ENCODE peak calls at places on chromosome 9, in ten cellular contexts. One of them, this sample, is unnamed.

GRCh38 chr9:126506361-126507317 is 107.1 kb upstream of the LMX1B start:
- DNase-seq in psoas muscle: no peak
- DNase-seq in Calu3: no peak
- DNase-seq in mucosa of descending colon: no peak
- DNase-seq in bronchial epithelial cell: no peak
- DNase-seq in fibroblast of mammary gland: no peak
- DNase-seq in IMR-90: no peak
- DNase-seq in HCT116: no peak
- DNase-seq in transverse colon: no peak
- DNase-seq in WERI-Rb-1: no peak
- DNase-seq in this sample: no peak

GRCh38 chr9:99305820-99306811 is 84.0 kb downstream of the SEC61B start:
- DNase-seq in psoas muscle: no peak
- DNase-seq in Calu3: no peak
- DNase-seq in mucosa of descending colon: no peak
- DNase-seq in bronchial epithelial cell: no peak
- DNase-seq in fibroblast of mammary gland: no peak
- DNase-seq in IMR-90: no peak
- DNase-seq in HCT116: no peak
- DNase-seq in transverse colon: no peak
- DNase-seq in WERI-Rb-1: no peak
- DNase-seq in this sample: no peak

GRCh38 chr9:34983209-34983608 is 6.3 kb upstream of the DNAJB5 start:
- DNase-seq in psoas muscle: no peak
- DNase-seq in Calu3: no peak
- DNase-seq in mucosa of descending colon: no peak
- DNase-seq in bronchial epithelial cell: no peak
- DNase-seq in fibroblast of mammary gland: no peak
- DNase-seq in IMR-90: no peak
- DNase-seq in HCT116: no peak
- DNase-seq in transverse colon: no peak
- DNase-seq in WERI-Rb-1: no peak
- DNase-seq in this sample: no peak

GRCh38 chr9:99103505-99103904 is 1.4 kb upstream of the TGFBR1 start:
- DNase-seq in psoas muscle: no peak
- DNase-seq in Calu3: no peak
- DNase-seq in mucosa of descending colon: no peak
- DNase-seq in bronchial epithelial cell: no peak
- DNase-seq in fibroblast of mammary gland: no peak
- DNase-seq in IMR-90: peak; percentile 9
- DNase-seq in HCT116: no peak
- DNase-seq in transverse colon: no peak
- DNase-seq in WERI-Rb-1: peak; percentile 46
- DNase-seq in this sample: no peak

GRCh38 chr9:109063765-109064164 is 50.5 kb upstream of the CTNNAL1 start:
- DNase-seq in psoas muscle: no peak
- DNase-seq in Calu3: no peak
- DNase-seq in mucosa of descending colon: no peak
- DNase-seq in bronchial epithelial cell: peak; percentile 28
- DNase-seq in fibroblast of mammary gland: peak; percentile 11
- DNase-seq in IMR-90: peak; percentile 57
- DNase-seq in HCT116: peak; percentile 8
- DNase-seq in transverse colon: no peak
- DNase-seq in WERI-Rb-1: peak; percentile 51
- DNase-seq in this sample: no peak

GRCh38 chr9:90838761-90839160 is 37.1 kb downstream of the SYK start:
- DNase-seq in psoas muscle: no peak
- DNase-seq in Calu3: no peak
- DNase-seq in mucosa of descending colon: no peak
- DNase-seq in bronchial epithelial cell: no peak
- DNase-seq in fibroblast of mammary gland: no peak
- DNase-seq in IMR-90: no peak
- DNase-seq in HCT116: no peak
- DNase-seq in transverse colon: no peak
- DNase-seq in WERI-Rb-1: no peak
- DNase-seq in this sample: no peak

GRCh38 chr9:97564291-97565175 is 63.1 kb downstream of the TMOD1 start:
- DNase-seq in psoas muscle: peak; percentile 43
- DNase-seq in Calu3: no peak
- DNase-seq in mucosa of descending colon: no peak
- DNase-seq in bronchial epithelial cell: peak; percentile 19
- DNase-seq in fibroblast of mammary gland: peak; percentile 71
- DNase-seq in IMR-90: peak; percentile 78
- DNase-seq in HCT116: no peak
- DNase-seq in transverse colon: peak; percentile 21
- DNase-seq in WERI-Rb-1: no peak
- DNase-seq in this sample: no peak

GRCh38 chr9:98502976-98503325 is 205.8 kb downstream of the GABBR2 start:
- DNase-seq in psoas muscle: no peak
- DNase-seq in Calu3: no peak
- DNase-seq in mucosa of descending colon: no peak
- DNase-seq in bronchial epithelial cell: peak; percentile 31
- DNase-seq in fibroblast of mammary gland: peak; percentile 39
- DNase-seq in IMR-90: peak; percentile 56
- DNase-seq in HCT116: no peak
- DNase-seq in transverse colon: no peak
- DNase-seq in WERI-Rb-1: no peak
- DNase-seq in this sample: no peak

GRCh38 chr9:105150991-105151685 is 93.3 kb upstream of the SLC44A1 start:
- DNase-seq in psoas muscle: no peak
- DNase-seq in Calu3: peak; percentile 22
- DNase-seq in mucosa of descending colon: no peak
- DNase-seq in bronchial epithelial cell: peak; percentile 80
- DNase-seq in fibroblast of mammary gland: peak; percentile 57
- DNase-seq in IMR-90: peak; percentile 69
- DNase-seq in HCT116: no peak
- DNase-seq in transverse colon: no peak
- DNase-seq in WERI-Rb-1: peak; percentile 21
- DNase-seq in this sample: no peak

GRCh38 chr9:121393318-121393717 is 23.3 kb upstream of the STOM start:
- DNase-seq in psoas muscle: no peak
- DNase-seq in Calu3: no peak
- DNase-seq in mucosa of descending colon: no peak
- DNase-seq in bronchial epithelial cell: peak; percentile 94
- DNase-seq in fibroblast of mammary gland: peak; percentile 46
- DNase-seq in IMR-90: peak; percentile 39
- DNase-seq in HCT116: no peak
- DNase-seq in transverse colon: no peak
- DNase-seq in WERI-Rb-1: no peak
- DNase-seq in this sample: no peak

GRCh38 chr9:19788614-19789271 is at the start of gene SLC24A2:
- DNase-seq in psoas muscle: no peak
- DNase-seq in Calu3: no peak
- DNase-seq in mucosa of descending colon: no peak
- DNase-seq in bronchial epithelial cell: no peak
- DNase-seq in fibroblast of mammary gland: no peak
- DNase-seq in IMR-90: no peak
- DNase-seq in HCT116: no peak
- DNase-seq in transverse colon: no peak
- DNase-seq in WERI-Rb-1: peak; percentile 26
- DNase-seq in this sample: no peak

GRCh38 chr9:83304686-83305085 is 233.5 kb downstream of the FRMD3 start:
- DNase-seq in psoas muscle: peak; percentile 80
- DNase-seq in Calu3: no peak
- DNase-seq in mucosa of descending colon: peak; percentile 60
- DNase-seq in bronchial epithelial cell: no peak
- DNase-seq in fibroblast of mammary gland: peak; percentile 97
- DNase-seq in IMR-90: peak; percentile 37
- DNase-seq in HCT116: no peak
- DNase-seq in transverse colon: peak; percentile 41
- DNase-seq in WERI-Rb-1: no peak
- DNase-seq in this sample: peak; percentile 84

GRCh38 chr9:136546697-136547481 is 1.0 kb upstream of the NOTCH1 start:
- DNase-seq in psoas muscle: peak; percentile 69
- DNase-seq in Calu3: peak; percentile 44
- DNase-seq in mucosa of descending colon: peak; percentile 86
- DNase-seq in bronchial epithelial cell: peak; percentile 38
- DNase-seq in fibroblast of mammary gland: peak; percentile 18
- DNase-seq in IMR-90: peak; percentile 35
- DNase-seq in HCT116: no peak
- DNase-seq in transverse colon: peak; percentile 81
- DNase-seq in WERI-Rb-1: no peak
- DNase-seq in this sample: peak; percentile 95
- TF ChIP-seq CTCF in psoas muscle: no peak
- TF ChIP-seq CTCF in Calu3: no peak
- TF ChIP-seq CTCF in mucosa of descending colon: no peak
- TF ChIP-seq CTCF in bronchial epithelial cell: no peak
- TF ChIP-seq CTCF in fibroblast of mammary gland: no peak
- TF ChIP-seq CTCF in IMR-90: no peak
- TF ChIP-seq CTCF in HCT116: no peak
- TF ChIP-seq CTCF in transverse colon: no peak
- TF ChIP-seq CTCF in WERI-Rb-1: no peak
- TF ChIP-seq CTCF in this sample: peak; percentile 14

GRCh38 chr9:114385412-114386181 is 2.2 kb downstream of the AKNA start:
- DNase-seq in psoas muscle: peak; percentile 71
- DNase-seq in Calu3: no peak
- DNase-seq in mucosa of descending colon: peak; percentile 86
- DNase-seq in bronchial epithelial cell: peak; percentile 96
- DNase-seq in fibroblast of mammary gland: peak; percentile 95
- DNase-seq in IMR-90: peak; percentile 95
- DNase-seq in HCT116: peak; percentile 35
- DNase-seq in transverse colon: peak; percentile 89
- DNase-seq in WERI-Rb-1: no peak
- DNase-seq in this sample: peak; percentile 70
- TF ChIP-seq CTCF in psoas muscle: no peak
- TF ChIP-seq CTCF in Calu3: no peak
- TF ChIP-seq CTCF in mucosa of descending colon: no peak
- TF ChIP-seq CTCF in bronchial epithelial cell: no peak
- TF ChIP-seq CTCF in fibroblast of mammary gland: no peak
- TF ChIP-seq CTCF in IMR-90: no peak
- TF ChIP-seq CTCF in HCT116: no peak
- TF ChIP-seq CTCF in transverse colon: no peak
- TF ChIP-seq CTCF in WERI-Rb-1: no peak
- TF ChIP-seq CTCF in this sample: no peak

DNA sequence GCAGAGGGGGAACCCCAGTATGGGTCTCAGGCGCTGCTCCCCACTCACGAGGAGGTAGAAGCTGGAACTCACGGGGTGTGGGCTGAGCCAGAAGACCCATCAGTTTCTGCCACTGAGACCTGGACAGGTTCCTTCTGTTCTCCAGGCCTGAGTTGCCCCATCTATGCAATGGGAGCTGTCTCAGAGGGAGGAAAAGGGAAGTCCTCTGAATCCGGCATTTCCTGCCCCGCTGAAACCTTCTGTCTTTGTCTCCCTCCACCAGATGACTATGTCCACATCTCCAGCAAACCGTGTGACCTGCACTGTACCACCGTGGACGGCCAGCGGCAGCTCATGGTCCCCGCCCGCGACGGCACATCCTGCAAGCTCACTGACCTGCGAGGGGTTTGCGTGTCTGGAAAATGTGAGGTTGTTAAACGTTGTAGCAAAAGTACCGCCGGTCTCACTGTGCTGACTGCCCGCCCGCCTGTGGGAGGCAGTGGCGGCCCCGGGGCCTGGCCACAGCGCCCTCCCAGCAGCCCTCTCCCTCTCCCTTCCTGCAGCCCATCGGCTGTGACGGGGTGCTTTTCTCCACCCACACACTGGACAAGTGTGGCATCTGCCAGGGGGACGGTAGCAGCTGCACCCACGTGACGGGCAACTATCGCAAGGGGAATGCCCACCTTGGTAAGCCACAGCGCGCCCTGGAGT is 6.0 kb downstream of the ADAMTSL2 start:
- DNase-seq in psoas muscle: no peak
- DNase-seq in Calu3: no peak
- DNase-seq in mucosa of descending colon: no peak
- DNase-seq in bronchial epithelial cell: no peak
- DNase-seq in fibroblast of mammary gland: no peak
- DNase-seq in IMR-90: no peak
- DNase-seq in HCT116: no peak
- DNase-seq in transverse colon: no peak
- DNase-seq in WERI-Rb-1: no peak
- DNase-seq in this sample: no peak
- TF ChIP-seq CTCF in psoas muscle: no peak
- TF ChIP-seq CTCF in Calu3: no peak
- TF ChIP-seq CTCF in mucosa of descending colon: no peak
- TF ChIP-seq CTCF in bronchial epithelial cell: no peak
- TF ChIP-seq CTCF in fibroblast of mammary gland: no peak
- TF ChIP-seq CTCF in IMR-90: no peak
- TF ChIP-seq CTCF in HCT116: no peak
- TF ChIP-seq CTCF in transverse colon: no peak
- TF ChIP-seq CTCF in WERI-Rb-1: no peak
- TF ChIP-seq CTCF in this sample: no peak

GRCh38 chr9:135158572-135158937 is 71.1 kb downstream of the OLFM1 start:
- DNase-seq in psoas muscle: no peak
- DNase-seq in Calu3: no peak
- DNase-seq in mucosa of descending colon: no peak
- DNase-seq in bronchial epithelial cell: no peak
- DNase-seq in fibroblast of mammary gland: no peak
- DNase-seq in IMR-90: no peak
- DNase-seq in HCT116: no peak
- DNase-seq in transverse colon: no peak
- DNase-seq in WERI-Rb-1: no peak
- DNase-seq in this sample: no peak
- TF ChIP-seq CTCF in psoas muscle: no peak
- TF ChIP-seq CTCF in Calu3: no peak
- TF ChIP-seq CTCF in mucosa of descending colon: no peak
- TF ChIP-seq CTCF in bronchial epithelial cell: no peak
- TF ChIP-seq CTCF in fibroblast of mammary gland: no peak
- TF ChIP-seq CTCF in IMR-90: no peak
- TF ChIP-seq CTCF in HCT116: no peak
- TF ChIP-seq CTCF in transverse colon: no peak
- TF ChIP-seq CTCF in WERI-Rb-1: no peak
- TF ChIP-seq CTCF in this sample: no peak

GRCh38 chr9:33517373-33517772 is 6.7 kb upstream of the ANKRD18B start:
- DNase-seq in psoas muscle: no peak
- DNase-seq in Calu3: peak; percentile 25
- DNase-seq in mucosa of descending colon: no peak
- DNase-seq in bronchial epithelial cell: peak; percentile 59
- DNase-seq in fibroblast of mammary gland: peak; percentile 62
- DNase-seq in IMR-90: peak; percentile 60
- DNase-seq in HCT116: no peak
- DNase-seq in transverse colon: no peak
- DNase-seq in WERI-Rb-1: peak; percentile 22
- DNase-seq in this sample: no peak
- TF ChIP-seq CTCF in psoas muscle: peak; percentile 50
- TF ChIP-seq CTCF in Calu3: peak; percentile 24
- TF ChIP-seq CTCF in mucosa of descending colon: peak; percentile 39
- TF ChIP-seq CTCF in bronchial epithelial cell: peak; percentile 52
- TF ChIP-seq CTCF in fibroblast of mammary gland: peak; percentile 63
- TF ChIP-seq CTCF in IMR-90: peak; percentile 67
- TF ChIP-seq CTCF in HCT116: peak; percentile 44
- TF ChIP-seq CTCF in transverse colon: peak; percentile 67
- TF ChIP-seq CTCF in WERI-Rb-1: peak; percentile 44
- TF ChIP-seq CTCF in this sample: peak; percentile 76

GRCh38 chr9:17219261-17219660 is 84.4 kb downstream of the CNTLN start:
- DNase-seq in psoas muscle: no peak
- DNase-seq in Calu3: no peak
- DNase-seq in mucosa of descending colon: no peak
- DNase-seq in bronchial epithelial cell: peak; percentile 20
- DNase-seq in fibroblast of mammary gland: peak; percentile 16
- DNase-seq in IMR-90: peak; percentile 10
- DNase-seq in HCT116: no peak
- DNase-seq in transverse colon: no peak
- DNase-seq in WERI-Rb-1: no peak
- DNase-seq in this sample: no peak
- TF ChIP-seq CTCF in psoas muscle: no peak
- TF ChIP-seq CTCF in Calu3: no peak
- TF ChIP-seq CTCF in mucosa of descending colon: no peak
- TF ChIP-seq CTCF in bronchial epithelial cell: peak; percentile 9
- TF ChIP-seq CTCF in fibroblast of mammary gland: peak; percentile 43
- TF ChIP-seq CTCF in IMR-90: peak; percentile 51
- TF ChIP-seq CTCF in HCT116: peak; percentile 26
- TF ChIP-seq CTCF in transverse colon: no peak
- TF ChIP-seq CTCF in WERI-Rb-1: no peak
- TF ChIP-seq CTCF in this sample: peak; percentile 39

This sample was measured in right lobe of liver.